ENCODE peak calls at places on chromosomes 7 and 10, in seven cellular contexts. N is CD8-positive, alpha-beta memory T cell; X is CD8-positive, alpha-beta T cell; L is effector memory CD4-positive, alpha-beta T cell; K is lower lobe of right lung; I is left ventricle myocardium inferior; B is SJCRH30. T is an unnamed sample.

GRCh38 chr7:158952776-158953175 is 96.4 kb downstream of the DYNC2I1 start:
- DNase-seq in N (no peak), B (no peak), L (no peak), I (no peak), K (no peak), X (no peak), T (no peak)

GRCh38 chr10:26540601-26541000 is 102.5 kb downstream of the APBB1IP start:
- DNase-seq in X (no peak), K (no peak), N (no peak), I (no peak), B (no peak), L (no peak), T (no peak)

GRCh38 chr10:76632158-76633051 is 1005.2 kb downstream of the KCNMA1 start:
- DNase-seq in B (peak; percentile 3), L (no peak), K (no peak), I (no peak), N (no peak), X (no peak), T (no peak)

GRCh38 chr7:103710247-103710646 is 264.2 kb upstream of the SLC26A5 start:
- DNase-seq in K (no peak), X (no peak), B (no peak), N (no peak), L (no peak), I (no peak), T (no peak)

GRCh38 chr10:74177140-74177677 is 26.2 kb downstream of the ADK start:
- DNase-seq in I (no peak), K (peak; percentile 64), L (no peak), B (peak; percentile 14), N (peak; percentile 56), X (no peak), T (no peak)

GRCh38 chr10:30811665-30812017 is 182.1 kb upstream of the LYZL2 start:
- DNase-seq in X (no peak), N (no peak), B (no peak), I (no peak), K (no peak), L (no peak), T (no peak)

GRCh38 chr7:130401531-130401930 is 21.2 kb downstream of the CPA1 start:
- DNase-seq in I (no peak), K (no peak), B (no peak), N (no peak), X (no peak), L (no peak), T (no peak)

GRCh38 chr10:36023939-36024338 is 381.8 kb upstream of the FZD8 start:
- DNase-seq in K (no peak), L (no peak), X (no peak), N (no peak), B (no peak), I (no peak), T (no peak)

GRCh38 chr10:23158370-23158769 is 33.7 kb upstream of the PTF1A start:
- DNase-seq in B (peak; percentile 55), N (no peak), L (no peak), K (no peak), X (peak; percentile 3), I (no peak), T (peak; percentile 22)

GRCh38 chr7:90595801-90596683 is at the start of gene CDK14:
- DNase-seq in B (peak; percentile 86), K (peak; percentile 91), L (no peak), I (peak; percentile 88), N (no peak), X (no peak), T (no peak)

GRCh38 chr7:55306331-55306730 is 58.8 kb upstream of the LANCL2 start:
- DNase-seq in K (no peak), I (no peak), B (no peak), N (no peak), X (no peak), L (no peak), T (no peak)

GRCh38 chr10:104581884-104582603 is 59.0 kb upstream of the SORCS3 start:
- DNase-seq in X (no peak), I (no peak), L (no peak), B (no peak), K (no peak), N (no peak), T (no peak)

GRCh38 chr10:118760265-118760664 is 5.5 kb upstream of the CACUL1 start:
- DNase-seq in N (no peak), K (no peak), L (no peak), I (no peak), X (no peak), B (no peak), T (no peak)
- H3K27ac ChIP-seq in N (no peak overlapping the region), K (no peak overlapping the region), L (no peak overlapping the region), I (no peak overlapping the region), X (no peak overlapping the region), B (no peak overlapping the region), T (no peak overlapping the region)

GRCh38 chr10:14259696-14260595 is 70.8 kb downstream of the FRMD4A start:
- DNase-seq in I (no peak), N (no peak), B (peak; percentile 90), K (no peak), X (no peak), L (no peak), T (no peak)

GRCh38 chr10:14253711-14254110 is 77.0 kb downstream of the FRMD4A start:
- DNase-seq in K (no peak), B (no peak), N (no peak), X (no peak), L (no peak), I (no peak), T (no peak)

GRCh38 chr10:14250496-14250895 is 80.2 kb downstream of the FRMD4A start:
- DNase-seq in X (no peak), L (no peak), B (no peak), I (no peak), K (no peak), N (no peak), T (no peak)

GRCh38 chr10:14253079-14253478 is 77.6 kb downstream of the FRMD4A start:
- DNase-seq in B (no peak), N (no peak), L (no peak), K (no peak), I (no peak), X (no peak), T (no peak)

DNA sequence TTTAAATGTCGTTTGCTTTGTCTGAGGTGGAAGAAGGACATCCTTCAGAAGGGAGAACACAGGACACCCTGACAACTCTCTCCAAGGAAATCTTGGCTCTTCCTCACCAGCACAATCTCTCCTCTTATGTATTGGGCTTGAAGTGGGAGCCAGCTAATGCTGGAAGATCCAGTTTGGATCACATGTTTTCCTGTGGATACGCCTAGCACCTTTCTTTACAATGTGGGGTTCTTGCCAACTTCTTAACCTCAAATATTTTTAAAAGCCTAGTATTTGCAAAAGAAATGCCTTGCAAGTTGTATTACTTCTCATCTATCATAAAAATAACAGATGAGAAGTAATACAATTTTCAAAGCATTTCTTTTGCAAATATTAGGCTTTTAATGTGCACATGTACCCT is 76.4 kb downstream of the FRMD4A start:
- DNase-seq in I (no peak), K (no peak), L (no peak), X (no peak), N (no peak), B (no peak), T (no peak)
- H3K4me3 ChIP-seq in I (no peak overlapping the region), K (no peak overlapping the region), L (no peak overlapping the region), X (no peak overlapping the region), N (no peak overlapping the region), B (no peak overlapping the region), T (no peak overlapping the region)

GRCh38 chr7:120860151-120860550 is 2.2 kb upstream of the TSPAN12 start:
- DNase-seq in N (no peak), I (no peak), X (no peak), B (peak; percentile 53), L (no peak), K (no peak), T (no peak)

GRCh38 chr7:120856198-120856597 is 1.7 kb downstream of the TSPAN12 start:
- DNase-seq in L (no peak), K (no peak), X (no peak), B (peak; percentile 11), I (no peak), N (no peak), T (no peak)

GRCh38 chr7:120857558-120858298 is at the start of gene TSPAN12:
- DNase-seq in N (peak; percentile 48), X (peak; percentile 13), B (peak; percentile 96), L (no peak), I (peak; percentile 86), K (peak; percentile 90), T (peak; percentile 35)

GRCh38 chr7:120856621-120857352 is 1.2 kb downstream of the TSPAN12 start:
- DNase-seq in I (peak; percentile 38), B (peak; percentile 93), N (no peak), L (no peak), X (no peak), K (peak; percentile 48), T (peak; percentile 9)

GRCh38 chr7:120858299-120858636 is 324 bp upstream of the TSPAN12 start:
- DNase-seq in L (no peak), K (no peak), N (no peak), B (no peak), I (no peak), X (no peak), T (no peak)
- H3K27ac ChIP-seq in L (no peak overlapping the region), K (peak overlapping the region; percentile 87), N (no peak overlapping the region), B (peak overlapping the region; percentile 97), I (peak overlapping the region; percentile 97), X (no peak overlapping the region), T (no peak overlapping the region)

GRCh38 chr7:116483271-116483942 is 16.1 kb upstream of the CAV2 start:
- DNase-seq in B (no peak), X (no peak), L (no peak), K (no peak), N (no peak), I (no peak), T (no peak)
- H3K4me3 ChIP-seq in B (no peak overlapping the region), X (no peak overlapping the region), L (no peak overlapping the region), K (no peak overlapping the region), N (no peak overlapping the region), I (no peak overlapping the region), T (no peak overlapping the region)

GRCh38 chr10:62684911-62685310 is 119.6 kb upstream of the ADO start:
- DNase-seq in L (no peak), K (no peak), N (no peak), I (no peak), X (no peak), B (no peak), T (no peak)
- H3K27ac ChIP-seq in L (no peak overlapping the region), K (no peak overlapping the region), N (no peak overlapping the region), I (no peak overlapping the region), X (no peak overlapping the region), B (no peak overlapping the region), T (no peak overlapping the region)

DNA sequence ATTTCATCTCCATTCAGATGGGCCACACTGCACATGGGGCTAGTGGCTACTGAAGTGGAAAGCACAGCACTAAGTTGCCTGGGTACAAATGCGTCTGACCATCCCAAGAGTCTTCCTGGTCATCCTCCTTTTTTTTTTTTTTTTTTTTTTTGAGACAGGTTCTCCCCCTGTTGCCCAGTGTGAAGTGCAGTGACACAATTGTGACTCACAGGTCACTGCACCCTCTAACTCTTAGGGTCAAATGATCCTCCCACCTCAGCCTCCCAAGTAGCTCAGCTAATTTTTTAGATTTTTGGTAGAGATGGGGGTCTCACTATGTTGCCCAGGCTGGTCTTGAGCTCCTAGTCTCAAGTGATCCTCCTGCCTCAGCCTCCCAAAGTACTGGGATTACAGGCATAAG is 3.4 kb upstream of the TRRAP start:
- DNase-seq in L (no peak), X (no peak), I (no peak), K (no peak), B (no peak), N (no peak), T (no peak)
- H3K4me3 ChIP-seq in L (no peak overlapping the region), X (no peak overlapping the region), I (no peak overlapping the region), K (no peak overlapping the region), B (no peak overlapping the region), N (no peak overlapping the region), T (no peak overlapping the region)